ENCODE peak calls at places on chromosomes 7 and 10, in five cellular contexts. T is fibroblast of lung, J is cardiac muscle cell, V is A549, G is choroid plexus epithelial cell. K is an unnamed sample.

GRCh38 chr7:7971308-7972040 is 2.9 kb downstream of the GLCCI1 start:
- DNase-seq in T (no peak), J (no peak), V (no peak), G (no peak), K (no peak)

GRCh38 chr10:123527122-123527521 is 139.0 kb upstream of the GPR26 start:
- DNase-seq in T (no peak), J (no peak), V (no peak), G (no peak), K (no peak)

GRCh38 chr7:52705768-52706167 is 329.7 kb upstream of the POM121L12 start:
- DNase-seq in T (no peak), J (no peak), V (no peak), G (no peak), K (peak; percentile 36)

GRCh38 chr7:170551-171363 is 21.6 kb upstream of the FAM20C start:
- DNase-seq in T (no peak), J (no peak), V (no peak), G (no peak), K (no peak)

GRCh38 chr10:25113231-25114035 is 61.4 kb upstream of the GPR158 start:
- DNase-seq in T (peak; percentile 71), J (peak; percentile 95), V (peak; percentile 45), G (peak; percentile 89), K (peak; percentile 79)

GRCh38 chr10:3770611-3771110 is 14.3 kb downstream of the KLF6 start:
- DNase-seq in T (no peak), J (no peak), V (no peak), G (no peak), K (no peak)

GRCh38 chr10:61750943-61751471 is 88.3 kb downstream of the CABCOCO1 start:
- DNase-seq in T (peak; percentile 61), J (peak; percentile 82), V (peak; percentile 22), G (peak; percentile 90), K (peak; percentile 79)

GRCh38 chr7:2510909-2511768 is 8.4 kb upstream of the LFNG start:
- DNase-seq in T (no peak), J (no peak), V (no peak), G (no peak), K (no peak)

GRCh38 chr7:139734395-139734794 is 43.4 kb downstream of the HIPK2 start:
- DNase-seq in T (peak; percentile 100), J (peak; percentile 99), V (no peak), G (peak; percentile 99), K (peak; percentile 84)

GRCh38 chr7:31368620-31369019 is 28.1 kb upstream of the NEUROD6 start:
- DNase-seq in T (no peak), J (no peak), V (no peak), G (no peak), K (no peak)

GRCh38 chr7:18577096-18577771 is 81.7 kb downstream of the HDAC9 start:
- DNase-seq in T (no peak), J (no peak), V (no peak), G (no peak), K (no peak)

GRCh38 chr7:99768471-99768870 is 15.5 kb downstream of the CYP3A4 start:
- DNase-seq in T (no peak), J (no peak), V (no peak), G (no peak), K (no peak)

GRCh38 chr10:93271347-93271746 is 197.7 kb downstream of the CYP26A1 start:
- DNase-seq in T (no peak), J (no peak), V (no peak), G (no peak), K (no peak)

GRCh38 chr10:86354761-86355540 is 11.6 kb downstream of the GRID1 start:
- DNase-seq in T (no peak), J (no peak), V (no peak), G (no peak), K (no peak)

GRCh38 chr7:37128644-37129043 is 320.0 kb downstream of the ELMO1 start:
- DNase-seq in T (no peak), J (peak; percentile 8), V (no peak), G (no peak), K (no peak)

GRCh38 chr7:17071866-17072265 is 190.1 kb upstream of the AGR3 start:
- DNase-seq in T (no peak), J (no peak), V (no peak), G (no peak), K (no peak)

GRCh38 chr7:54858008-54858692 is 99.1 kb upstream of the SEC61G start:
- DNase-seq in T (no peak), J (no peak), V (no peak), G (no peak), K (peak; percentile 92)

GRCh38 chr10:11189581-11190376 is 172.1 kb downstream of the CELF2 start:
- DNase-seq in T (no peak), J (no peak), V (no peak), G (no peak), K (no peak)

GRCh38 chr7:157897686-157898085 is 560.9 kb downstream of the DNAJB6 start:
- DNase-seq in T (no peak), J (no peak), V (no peak), G (no peak), K (no peak)

GRCh38 chr10:125035588-125036298 is 93.8 kb downstream of the ZRANB1 start:
- DNase-seq in T (no peak), J (no peak), V (no peak), G (no peak), K (no peak)

GRCh38 chr7:76325092-76325491 is 22.6 kb downstream of the HSPB1 start:
- DNase-seq in T (no peak), J (no peak), V (no peak), G (no peak), K (no peak)

GRCh38 chr10:44035474-44036197 is 349.3 kb downstream of the CXCL12 start:
- DNase-seq in T (no peak), J (no peak), V (no peak), G (no peak), K (no peak)

DNA sequence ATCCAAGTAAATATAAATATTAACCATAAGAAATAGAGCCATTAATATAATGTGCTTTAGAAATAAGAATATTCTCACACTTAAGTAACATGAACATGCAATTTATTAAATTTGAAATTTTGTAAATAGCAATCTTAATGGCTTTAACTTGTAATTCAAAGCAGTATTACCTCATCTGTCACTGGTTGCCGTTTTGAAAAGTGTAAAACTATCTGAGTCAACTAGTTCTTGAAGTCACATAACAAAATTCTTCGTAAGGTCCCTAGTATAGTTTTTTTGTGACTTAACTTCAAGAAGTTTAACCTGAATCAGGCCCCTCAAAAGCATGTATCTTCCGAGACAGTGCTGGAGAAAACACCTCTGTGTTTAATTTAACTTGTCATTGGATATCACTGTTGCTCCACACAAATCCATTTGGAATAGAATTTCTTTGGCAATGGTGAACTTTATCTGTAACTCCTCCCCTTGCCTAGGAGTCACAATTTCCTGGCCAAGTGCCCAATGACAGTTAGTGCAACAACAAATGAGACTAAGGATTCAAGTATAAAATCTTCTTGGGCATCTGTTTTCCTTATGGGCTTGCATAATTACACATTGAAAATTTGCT is 47.1 kb downstream of the NT5C2 start:
- DNase-seq in T (peak; percentile 94), J (peak; percentile 96), V (no peak), G (peak; percentile 95), K (peak; percentile 72)
- H3K4me3 ChIP-seq in T (no peak overlapping the region), J (no peak overlapping the region), V (no peak overlapping the region), G (no peak overlapping the region), K (no peak overlapping the region)

DNA sequence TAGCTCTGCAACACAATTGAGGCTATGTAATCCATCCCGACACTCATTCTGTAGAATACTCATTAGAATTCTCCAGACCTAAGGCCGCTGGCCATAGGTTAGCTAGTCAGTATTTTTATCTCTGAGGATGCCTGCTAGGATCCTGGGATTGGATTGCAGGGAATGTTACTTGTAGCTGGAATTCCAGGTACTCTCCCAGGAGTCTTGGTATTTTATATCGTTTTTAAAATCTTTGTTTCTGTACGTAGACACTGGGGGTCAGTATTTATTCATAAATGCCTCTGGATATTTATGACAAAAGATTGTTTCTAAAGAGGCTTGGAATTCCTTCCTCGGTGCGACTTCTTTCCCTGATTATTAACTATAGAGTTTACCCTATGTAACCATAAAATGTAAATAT is 40.1 kb downstream of the BPGM start:
- DNase-seq in T (peak; percentile 66), J (peak; percentile 60), V (peak; percentile 38), G (peak; percentile 64), K (no peak)
- TF ChIP-seq CTCF in T (peak; percentile 36), J (peak; percentile 31), V (peak; percentile 90), G (peak; percentile 37), K (peak; percentile 19)

DNA sequence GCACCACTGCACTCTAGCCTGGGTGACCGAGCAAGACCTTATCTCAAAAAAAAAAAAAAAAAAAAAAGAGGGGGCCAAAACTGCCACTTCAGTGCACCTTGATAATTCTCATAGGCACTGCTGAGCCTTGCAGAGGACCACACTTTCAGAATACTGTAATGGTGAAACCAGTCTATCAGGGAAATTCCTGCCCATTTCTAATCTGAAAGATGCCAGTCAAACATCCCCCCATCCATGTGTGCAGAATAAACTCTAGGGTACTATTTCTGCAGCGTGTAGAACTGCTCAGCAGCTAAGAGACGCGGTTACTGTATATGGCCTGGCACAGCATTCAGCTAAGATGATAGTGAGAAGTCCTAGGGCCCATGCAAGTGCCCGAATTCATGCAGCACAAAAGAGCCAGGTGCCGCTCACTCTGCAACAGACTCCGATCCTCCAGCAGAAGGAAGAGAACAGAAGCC is 286.8 kb upstream of the KLF14 start:
- DNase-seq in T (no peak), J (no peak), V (no peak), G (no peak), K (no peak)
- H3K4me3 ChIP-seq in T (no peak overlapping the region), J (no peak overlapping the region), V (no peak overlapping the region), G (no peak overlapping the region), K (no peak overlapping the region)

GRCh38 chr7:98165827-98166667 is 45.2 kb upstream of the BHLHA15 start:
- DNase-seq in T (peak; percentile 23), J (peak; percentile 37), V (peak; percentile 31), G (peak; percentile 58), K (peak; percentile 42)
- TF ChIP-seq CTCF in T (peak; percentile 64), J (peak; percentile 74), V (peak; percentile 77), G (peak; percentile 85), K (peak; percentile 60)

GRCh38 chr7:85021090-85021704 is 165.7 kb downstream of the SEMA3D start:
- DNase-seq in T (peak; percentile 45), J (peak; percentile 40), V (peak; percentile 1), G (peak; percentile 62), K (peak; percentile 36)

GRCh38 chr7:85019778-85020177 is 167.1 kb downstream of the SEMA3D start:
- DNase-seq in T (no peak), J (no peak), V (no peak), G (no peak), K (no peak)

GRCh38 chr7:85014936-85015335 is 171.9 kb downstream of the SEMA3D start:
- DNase-seq in T (no peak), J (no peak), V (no peak), G (no peak), K (no peak)

GRCh38 chr7:85019176-85019575 is 167.7 kb downstream of the SEMA3D start:
- DNase-seq in T (no peak), J (no peak), V (no peak), G (no peak), K (no peak)

GRCh38 chr7:85018498-85018897 is 168.4 kb downstream of the SEMA3D start:
- DNase-seq in T (peak; percentile 61), J (peak; percentile 31), V (no peak), G (peak; percentile 53), K (no peak)
- H3K4me3 ChIP-seq in T (no peak overlapping the region), J (no peak overlapping the region), V (no peak overlapping the region), G (no peak overlapping the region), K (no peak overlapping the region)

GRCh38 chr7:146094356-146094755 is 22.2 kb upstream of the CNTNAP2 start:
- DNase-seq in T (no peak), J (no peak), V (no peak), G (no peak), K (no peak)

GRCh38 chr7:146096994-146097393 is 19.6 kb upstream of the CNTNAP2 start:
- DNase-seq in T (no peak), J (no peak), V (no peak), G (peak; percentile 51), K (no peak)
- TF ChIP-seq CTCF in T (peak; percentile 21), J (peak; percentile 4), V (no peak), G (peak; percentile 71), K (no peak)

K was measured in epithelial cell of esophagus.